ENCODE peak calls at places on chromosomes 3 and 15, in six cellular contexts. Y is cardiac fibroblast, T is AG09319, Q is hepatocyte, V is fibroblast of lung, S is bronchial epithelial cell. B is an unnamed sample.

GRCh38 chr3:40116478-40117162 is 192.9 kb upstream of the EIF1B start:
- DNase-seq in Y (peak; percentile 81), T (peak; percentile 31), Q (no peak), V (peak; percentile 78), S (peak; percentile 68), B (no peak)

GRCh38 chr3:189714991-189715961 is 84.1 kb downstream of the TP63 start:
- DNase-seq in Y (peak; percentile 77), T (peak; percentile 39), Q (no peak), V (peak; percentile 91), S (peak; percentile 57), B (peak; percentile 9)

GRCh38 chr15:47764666-47765065 is 47.4 kb downstream of the SEMA6D start:
- DNase-seq in Y (no peak), T (no peak), Q (no peak), V (no peak), S (no peak), B (no peak)

GRCh38 chr15:100520132-100520921 is 8.4 kb downstream of the CERS3 start:
- DNase-seq in Y (no peak), T (no peak), Q (no peak), V (no peak), S (no peak), B (no peak)

GRCh38 chr15:81071705-81072104 is 62.4 kb upstream of the CFAP161 start:
- DNase-seq in Y (no peak), T (no peak), Q (no peak), V (no peak), S (no peak), B (no peak)

GRCh38 chr3:31704651-31705179 is 172.0 kb downstream of the STT3B start:
- DNase-seq in Y (peak; percentile 61), T (peak; percentile 81), Q (peak; percentile 19), V (peak; percentile 63), S (peak; percentile 76), B (no peak)

GRCh38 chr15:82934100-82934880 is 18.2 kb downstream of the HOMER2 start:
- DNase-seq in Y (no peak), T (no peak), Q (no peak), V (no peak), S (no peak), B (no peak)

GRCh38 chr15:51281368-51281967 is 56.9 kb downstream of the CYP19A1 start:
- DNase-seq in Y (peak; percentile 80), T (peak; percentile 37), Q (peak; percentile 78), V (peak; percentile 38), S (peak; percentile 50), B (no peak)

GRCh38 chr3:42036483-42036823 is 54.7 kb upstream of the TRAK1 start:
- DNase-seq in Y (peak; percentile 95), T (peak; percentile 80), Q (peak; percentile 82), V (peak; percentile 96), S (peak; percentile 96), B (no peak)

GRCh38 chr3:158220575-158220974 is 110.7 kb downstream of the RSRC1 start:
- DNase-seq in Y (no peak), T (no peak), Q (no peak), V (no peak), S (no peak), B (no peak)

GRCh38 chr15:52657338-52657737 is 21.9 kb downstream of the ATOSA start:
- DNase-seq in Y (peak; percentile 92), T (no peak), Q (no peak), V (peak; percentile 93), S (peak; percentile 80), B (no peak)

GRCh38 chr15:97525809-97526208 is 434.7 kb upstream of the ARRDC4 start:
- DNase-seq in Y (no peak), T (no peak), Q (no peak), V (no peak), S (peak; percentile 44), B (no peak)

GRCh38 chr15:89332446-89332845 is 2.2 kb downstream of the POLG start:
- DNase-seq in Y (peak; percentile 28), T (no peak), Q (no peak), V (peak; percentile 16), S (no peak), B (no peak)

DNA sequence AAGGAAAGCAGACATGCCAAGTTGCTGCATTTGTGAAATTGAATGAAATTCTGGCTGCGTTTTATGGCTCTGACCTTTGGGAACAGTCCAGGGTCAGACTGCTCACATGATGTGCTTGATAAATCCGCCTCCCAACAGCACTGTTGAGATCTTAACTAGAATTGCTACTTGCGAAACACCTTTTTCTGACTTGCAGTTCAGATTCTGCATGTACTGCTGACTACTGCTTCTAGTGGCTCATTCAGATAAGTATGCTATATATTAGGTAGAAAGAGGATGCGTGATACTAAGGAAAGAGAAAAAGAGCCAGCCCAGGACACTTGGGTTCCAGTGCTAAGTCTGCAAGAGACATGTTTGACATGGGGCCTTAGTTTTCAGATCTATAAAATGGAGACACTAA is 129.4 kb downstream of the LPP start:
- DNase-seq in Y (peak; percentile 56), T (no peak), Q (peak; percentile 65), V (peak; percentile 36), S (no peak), B (no peak)
- TF ChIP-seq CTCF in Y (peak; percentile 13), T (no peak), Q (peak; percentile 31), V (peak; percentile 30), S (no peak), B (no peak)

GRCh38 chr3:127748754-127749327 is 73.5 kb downstream of the MGLL start:
- DNase-seq in Y (peak; percentile 35), T (no peak), Q (no peak), V (peak; percentile 42), S (no peak), B (no peak)

GRCh38 chr3:127749361-127749760 is 73.0 kb downstream of the MGLL start:
- DNase-seq in Y (peak; percentile 21), T (no peak), Q (no peak), V (peak; percentile 33), S (no peak), B (no peak)

GRCh38 chr3:127746400-127747057 is 73.8 kb downstream of the ABTB1 start:
- DNase-seq in Y (no peak), T (no peak), Q (peak; percentile 71), V (no peak), S (peak; percentile 47), B (no peak)

GRCh38 chr3:127747066-127747465 is 74.3 kb downstream of the ABTB1 start:
- DNase-seq in Y (no peak), T (no peak), Q (no peak), V (no peak), S (no peak), B (no peak)

GRCh38 chr3:127747751-127748521 is 74.4 kb downstream of the MGLL start:
- DNase-seq in Y (peak; percentile 98), T (peak; percentile 49), Q (peak; percentile 34), V (peak; percentile 88), S (peak; percentile 86), B (no peak)
- TF ChIP-seq CTCF in Y (peak; percentile 10), T (peak; percentile 22), Q (no peak), V (no peak), S (no peak), B (no peak)

GRCh38 chr15:66120422-66120821 is 133.1 kb downstream of the MEGF11 start:
- DNase-seq in Y (no peak), T (no peak), Q (no peak), V (no peak), S (no peak), B (no peak)

GRCh38 chr15:66123799-66124198 is 129.8 kb downstream of the MEGF11 start:
- DNase-seq in Y (no peak), T (no peak), Q (no peak), V (no peak), S (no peak), B (no peak)

GRCh38 chr15:66126057-66126855 is 127.3 kb downstream of the MEGF11 start:
- DNase-seq in Y (no peak), T (no peak), Q (no peak), V (no peak), S (no peak), B (no peak)

GRCh38 chr15:66128116-66128715 is 125.3 kb downstream of the MEGF11 start:
- DNase-seq in Y (no peak), T (no peak), Q (no peak), V (no peak), S (no peak), B (no peak)

DNA sequence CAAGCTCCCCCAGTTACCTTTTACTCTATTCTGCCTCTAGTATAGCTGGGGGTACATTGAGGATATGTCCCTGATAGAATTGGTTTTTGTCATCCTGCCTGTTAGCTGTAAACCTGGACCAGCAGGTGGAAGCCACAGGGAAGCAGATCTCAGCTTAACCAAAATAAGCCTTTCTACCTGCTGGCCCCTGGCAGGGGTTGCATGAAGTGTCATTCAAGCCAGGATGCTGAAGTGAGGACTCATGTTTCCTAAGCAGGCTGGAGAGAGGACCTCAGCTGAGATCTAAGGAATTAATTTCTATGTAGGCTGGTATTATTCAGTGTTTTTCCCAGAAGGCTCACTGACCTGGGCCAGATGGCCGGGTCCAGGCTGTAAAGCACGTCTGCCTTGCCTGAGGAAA is 128.9 kb downstream of the MEGF11 start:
- DNase-seq in Y (no peak), T (no peak), Q (no peak), V (no peak), S (no peak), B (no peak)
- TF ChIP-seq CTCF in Y (no peak), T (no peak), Q (no peak), V (no peak), S (no peak), B (no peak)

GRCh38 chr3:174619244-174619643 is 239.9 kb upstream of the NAALADL2 start:
- DNase-seq in Y (no peak), T (no peak), Q (no peak), V (no peak), S (no peak), B (no peak)

GRCh38 chr3:174620855-174621457 is 238.2 kb upstream of the NAALADL2 start:
- DNase-seq in Y (no peak), T (no peak), Q (no peak), V (no peak), S (no peak), B (no peak)

GRCh38 chr3:174618368-174618767 is 240.8 kb upstream of the NAALADL2 start:
- DNase-seq in Y (no peak), T (no peak), Q (no peak), V (no peak), S (no peak), B (no peak)

GRCh38 chr3:174620138-174620537 is 239.0 kb upstream of the NAALADL2 start:
- DNase-seq in Y (peak; percentile 67), T (no peak), Q (no peak), V (peak; percentile 15), S (peak; percentile 33), B (no peak)
- TF ChIP-seq CTCF in Y (peak; percentile 44), T (no peak), Q (peak; percentile 21), V (peak; percentile 34), S (peak; percentile 24), B (peak; percentile 2)

GRCh38 chr3:188042466-188042865 is 111.5 kb upstream of the LPP start:
- DNase-seq in Y (no peak), T (no peak), Q (no peak), V (no peak), S (no peak), B (no peak)
- TF ChIP-seq CTCF in Y (no peak), T (no peak), Q (no peak), V (no peak), S (no peak), B (no peak)

DNA sequence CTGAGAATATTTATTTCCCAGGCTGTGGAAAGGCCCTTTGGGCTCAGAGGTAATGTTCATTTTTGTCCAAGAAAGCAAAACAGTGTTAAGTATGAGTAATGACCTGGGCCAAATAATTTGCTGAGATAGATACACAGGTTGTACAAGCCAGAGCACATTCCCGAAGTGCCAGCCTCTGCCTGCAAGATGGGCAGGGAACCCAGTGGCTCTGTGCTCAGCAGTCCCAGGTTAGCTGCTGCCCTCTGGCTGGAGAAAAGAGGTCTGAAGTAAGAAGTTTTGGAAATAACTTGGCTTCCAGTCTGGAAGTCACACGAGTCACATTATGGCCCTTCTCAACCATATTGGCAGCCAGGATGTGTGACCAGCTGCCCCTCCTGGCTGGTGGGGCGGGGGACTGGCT is 20.2 kb downstream of the MYZAP start:
- DNase-seq in Y (peak; percentile 51), T (no peak), Q (peak; percentile 65), V (no peak), S (peak; percentile 93), B (no peak)
- TF ChIP-seq CTCF in Y (peak; percentile 42), T (peak; percentile 33), Q (peak; percentile 45), V (peak; percentile 40), S (peak; percentile 86), B (no peak)

B was measured in GM13977.